ENCODE peak calls at places on chromosomes 7 and 10, in nine cellular contexts. One of them, this sample, is unnamed.

GRCh38 chr7:105638942-105639495 is 57.7 kb upstream of the EFCAB10 start:
- DNase-seq in pancreas: no peak
- DNase-seq in HFF-Myc: no peak
- DNase-seq in kidney tubule cell: peak; percentile 51
- DNase-seq in GM20000: no peak
- DNase-seq in activated T-cell treated with anti-CD3 and anti-CD28 coated beads, Interleukin-2, amount 50 U/mL, for 4 hours: no peak
- DNase-seq in T47D: peak; percentile 81
- DNase-seq in Kasumi-1: no peak
- DNase-seq in GM19239: no peak
- DNase-seq in this sample: no peak

GRCh38 chr7:19747740-19748339 is 25.6 kb downstream of the TMEM196 start:
- DNase-seq in GM20000: peak; percentile 32
- DNase-seq in GM19239: peak; percentile 10
- DNase-seq in Kasumi-1: peak; percentile 30
- DNase-seq in T47D: peak; percentile 73
- DNase-seq in pancreas: no peak
- DNase-seq in activated T-cell treated with anti-CD3 and anti-CD28 coated beads, Interleukin-2, amount 50 U/mL, for 4 hours: no peak
- DNase-seq in HFF-Myc: no peak
- DNase-seq in kidney tubule cell: peak; percentile 65
- DNase-seq in this sample: no peak

GRCh38 chr10:96238889-96239624 is 32.3 kb downstream of the BLNK start:
- DNase-seq in T47D: peak; percentile 92
- DNase-seq in GM20000: no peak
- DNase-seq in HFF-Myc: no peak
- DNase-seq in GM19239: no peak
- DNase-seq in pancreas: no peak
- DNase-seq in Kasumi-1: no peak
- DNase-seq in activated T-cell treated with anti-CD3 and anti-CD28 coated beads, Interleukin-2, amount 50 U/mL, for 4 hours: no peak
- DNase-seq in kidney tubule cell: no peak
- DNase-seq in this sample: peak; percentile 73

GRCh38 chr10:113273151-113273876 is 279.5 kb upstream of the HABP2 start:
- DNase-seq in Kasumi-1: peak; percentile 84
- DNase-seq in kidney tubule cell: peak; percentile 59
- DNase-seq in activated T-cell treated with anti-CD3 and anti-CD28 coated beads, Interleukin-2, amount 50 U/mL, for 4 hours: no peak
- DNase-seq in HFF-Myc: no peak
- DNase-seq in pancreas: peak; percentile 23
- DNase-seq in GM20000: no peak
- DNase-seq in GM19239: no peak
- DNase-seq in T47D: no peak
- DNase-seq in this sample: peak; percentile 92

GRCh38 chr10:129199826-129200225 is 267.2 kb upstream of the MGMT start:
- DNase-seq in activated T-cell treated with anti-CD3 and anti-CD28 coated beads, Interleukin-2, amount 50 U/mL, for 4 hours: no peak
- DNase-seq in GM20000: no peak
- DNase-seq in Kasumi-1: no peak
- DNase-seq in T47D: no peak
- DNase-seq in pancreas: no peak
- DNase-seq in HFF-Myc: no peak
- DNase-seq in GM19239: no peak
- DNase-seq in kidney tubule cell: no peak
- DNase-seq in this sample: no peak

GRCh38 chr7:158710651-158711102 is 6.1 kb upstream of the NCAPG2 start:
- DNase-seq in GM20000: peak; percentile 32
- DNase-seq in pancreas: no peak
- DNase-seq in GM19239: no peak
- DNase-seq in HFF-Myc: no peak
- DNase-seq in kidney tubule cell: no peak
- DNase-seq in T47D: no peak
- DNase-seq in Kasumi-1: peak; percentile 54
- DNase-seq in activated T-cell treated with anti-CD3 and anti-CD28 coated beads, Interleukin-2, amount 50 U/mL, for 4 hours: no peak
- DNase-seq in this sample: peak; percentile 97

GRCh38 chr10:92238586-92239098 is 52.2 kb downstream of the CPEB3 start:
- DNase-seq in Kasumi-1: no peak
- DNase-seq in GM19239: no peak
- DNase-seq in T47D: peak; percentile 78
- DNase-seq in kidney tubule cell: peak; percentile 87
- DNase-seq in pancreas: peak; percentile 25
- DNase-seq in HFF-Myc: no peak
- DNase-seq in GM20000: no peak
- DNase-seq in activated T-cell treated with anti-CD3 and anti-CD28 coated beads, Interleukin-2, amount 50 U/mL, for 4 hours: no peak
- DNase-seq in this sample: peak; percentile 26

GRCh38 chr7:120021085-120021484 is 251.9 kb upstream of the KCND2 start:
- DNase-seq in kidney tubule cell: no peak
- DNase-seq in T47D: no peak
- DNase-seq in GM20000: no peak
- DNase-seq in GM19239: no peak
- DNase-seq in pancreas: no peak
- DNase-seq in HFF-Myc: no peak
- DNase-seq in Kasumi-1: no peak
- DNase-seq in activated T-cell treated with anti-CD3 and anti-CD28 coated beads, Interleukin-2, amount 50 U/mL, for 4 hours: no peak
- DNase-seq in this sample: no peak